ENCODE peak calls at places on chromosomes 1 and 21, in six cellular contexts. J is sigmoid colon, C is K562, Y is HepG2, F is suprapubic skin, P is stomach. G is an unnamed sample.
A peak's percentile ranks its signal among the peaks of the same experiment; 100 is the strongest.

GRCh38 chr1:246583448-246584185 is 17.4 kb downstream of the CNST start:
- DNase-seq in Y (peak; percentile 98), P (peak; percentile 44), C (no peak), F (no peak), J (no peak), G (peak; percentile 53)

GRCh38 chr1:205410581-205411298 is 11.1 kb downstream of the LEMD1 start:
- DNase-seq in P (no peak), C (no peak), Y (no peak), J (no peak), F (no peak), G (no peak)

GRCh38 chr1:40925834-40926403 is 53.6 kb upstream of the CTPS1 start:
- DNase-seq in Y (no peak), C (no peak), J (peak; percentile 28), F (peak; percentile 10), P (no peak), G (no peak)

GRCh38 chr1:10881046-10881445 is 84.6 kb upstream of the CASZ1 start:
- DNase-seq in P (no peak), C (no peak), J (no peak), F (no peak), Y (no peak), G (no peak)

GRCh38 chr1:112906155-112906698 is 49.8 kb downstream of the SLC16A1 start:
- DNase-seq in J (no peak), P (no peak), Y (no peak), C (no peak), F (no peak), G (no peak)

GRCh38 chr1:62391369-62391971 is 45.4 kb upstream of the USP1 start:
- DNase-seq in F (no peak), P (no peak), C (peak; percentile 46), J (no peak), Y (peak; percentile 62), G (peak; percentile 18)

GRCh38 chr1:14977338-14977931 is 176.1 kb upstream of the TMEM51 start:
- DNase-seq in P (no peak), J (no peak), F (no peak), Y (no peak), C (no peak), G (no peak)

GRCh38 chr1:30523055-30524020 is 200.0 kb downstream of the MATN1 start:
- DNase-seq in P (peak; percentile 5), J (no peak), C (no peak), Y (no peak), F (no peak), G (no peak)

GRCh38 chr1:151346769-151347522 is at the start of gene RFX5:
- DNase-seq in C (peak; percentile 97), Y (peak; percentile 95), F (peak; percentile 96), P (peak; percentile 96), J (peak; percentile 98), G (peak; percentile 96)
- TF ChIP-seq EP300 in C (peak; percentile 5), Y (no peak), F (no peak), P (no peak), J (no peak), G (no peak)

DNA sequence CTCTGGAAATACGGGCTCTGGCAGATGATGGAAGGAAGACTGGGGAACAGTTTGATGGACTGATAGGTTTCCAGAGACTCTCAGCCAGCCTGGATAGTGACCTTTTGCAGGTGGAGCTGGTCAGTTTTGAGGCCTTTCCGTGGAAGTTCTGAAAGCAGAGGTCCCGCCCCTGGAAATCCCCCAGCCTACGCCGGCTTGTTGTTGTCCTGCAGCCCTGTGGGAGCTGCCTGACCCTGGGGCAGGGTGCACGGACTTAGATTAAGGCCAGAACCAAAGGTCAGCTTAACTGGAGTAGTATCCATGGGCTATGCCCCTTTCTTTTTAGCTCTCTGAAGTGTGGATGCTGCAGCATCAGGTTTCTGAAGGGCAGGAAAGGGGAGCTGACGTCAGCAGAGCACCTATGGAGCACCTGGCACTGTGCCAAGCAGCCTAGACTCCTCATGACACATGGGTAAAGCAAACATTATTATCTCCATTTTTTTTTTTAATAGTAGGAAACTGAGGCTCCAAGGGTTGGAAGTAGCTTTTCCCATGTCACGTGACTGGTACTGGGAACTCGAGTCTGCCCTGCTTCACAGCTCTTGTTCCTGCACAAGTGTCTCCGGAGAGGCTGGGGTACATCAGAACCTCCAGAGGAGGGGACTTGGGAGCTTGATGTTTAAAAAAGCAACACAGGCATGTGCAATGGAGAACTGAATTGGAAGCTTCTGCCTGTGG is 38.5 kb downstream of the IER5 start:
- DNase-seq in C (no peak), Y (peak; percentile 36), P (peak; percentile 73), J (no peak), F (no peak), G (peak; percentile 44)
- TF ChIP-seq POLR2AphosphoS5 in C (no peak), Y (no peak), P (no peak), J (no peak), F (no peak), G (no peak)

GRCh38 chr21:44046734-44047133 is 34.6 kb downstream of the TRAPPC10 start:
- DNase-seq in C (no peak), F (no peak), J (no peak), Y (no peak), P (no peak), G (no peak)
- TF ChIP-seq EP300 in C (no peak), F (no peak), J (no peak), Y (no peak), P (no peak), G (no peak)

DNA sequence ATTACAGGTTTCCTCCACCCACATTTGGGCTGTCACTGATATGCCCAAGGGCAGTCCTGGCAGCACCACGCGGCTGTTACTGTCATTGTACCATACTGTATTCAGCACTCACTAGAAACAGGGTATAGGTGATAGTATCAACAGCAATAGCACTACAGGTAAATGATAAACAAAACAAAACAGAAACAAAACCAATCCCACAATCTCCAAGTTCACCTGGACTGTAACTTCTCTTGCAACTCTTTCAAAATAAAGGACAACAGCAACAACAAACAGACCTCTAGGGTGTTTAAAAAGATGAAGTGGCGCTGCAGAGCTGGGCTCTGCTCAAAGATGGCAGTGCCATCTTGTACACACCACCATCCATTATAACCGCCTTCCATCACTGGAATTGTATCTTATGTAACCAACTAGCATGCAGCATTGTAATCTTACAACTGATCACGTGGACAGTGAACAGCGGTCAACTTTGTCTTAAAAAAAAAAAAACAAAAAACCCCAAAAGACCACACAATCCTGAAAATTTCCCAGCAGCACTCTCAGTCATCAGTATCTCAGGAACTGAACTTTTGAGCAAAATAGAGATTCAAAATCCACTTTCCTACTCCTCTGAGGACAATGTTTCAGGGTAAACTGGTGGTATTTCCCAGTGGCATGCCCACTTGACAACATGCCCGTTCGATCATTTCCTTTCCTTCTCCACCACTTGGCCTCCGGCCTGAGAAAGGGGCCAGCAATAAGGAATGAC is 3.8 kb downstream of the IRF2BP2 start:
- DNase-seq in P (peak; percentile 53), C (no peak), F (no peak), Y (peak; percentile 74), J (no peak), G (peak; percentile 52)
- TF ChIP-seq POLR2AphosphoS5 in P (peak; percentile 8), C (no peak), F (no peak), Y (peak; percentile 79), J (peak; percentile 48), G (peak; percentile 57)